ENCODE peak calls at places on chromosomes 13 and 19, in seven cellular contexts. G is T-helper 17 cell; V is activated T-cell treated with anti-CD3 and anti-CD28 coated beads, Interleukin-2, amount 50 U/mL, for 72 hours; W is adipocyte; N is small intestine; T is activated naive CD4-positive, alpha-beta T cell treated with anti-CD3 and anti-CD28 coated beads, Interleukin-2, amount 10 ng/mL, durations not matched to agents 7 days and 5 days; P is stimulated activated effector memory CD8-positive, alpha-beta T cell treated with anti-CD3 and anti-CD28 coated beads, Interleukin-12 subunit alpha, Interleukin-12 subunit beta, amount 100 ng/mL, for 72 hours. H is an unnamed sample.
A peak's percentile ranks its signal among the peaks of the same experiment; 100 is the strongest.

GRCh38 chr19:1239796-1240737 is 1.5 kb upstream of the ATP5F1D start:
- DNase-seq in V (peak; percentile 98), N (peak; percentile 73), G (peak; percentile 97), P (peak; percentile 96), T (peak; percentile 91), W (peak; percentile 98), H (peak; percentile 95)

GRCh38 chr19:4390017-4390861 is 10.1 kb downstream of the SH3GL1 start:
- DNase-seq in G (no peak), T (no peak), V (no peak), W (no peak), P (no peak), N (no peak), H (no peak)

GRCh38 chr19:10102787-10103236 is 334 bp upstream of the ANGPTL6 start:
- DNase-seq in P (no peak), W (no peak), V (no peak), N (no peak), G (no peak), T (no peak), H (no peak)

GRCh38 chr13:91384891-91385290 is 13.5 kb upstream of the GPC5 start:
- DNase-seq in V (no peak), W (no peak), G (no peak), N (no peak), T (no peak), P (no peak), H (no peak)

GRCh38 chr13:27770809-27771208 is 21.5 kb upstream of the GSX1 start:
- DNase-seq in G (no peak), T (peak; percentile 49), N (peak; percentile 73), P (no peak), V (no peak), W (no peak), H (no peak)

GRCh38 chr13:97257800-97258799 is 36.0 kb downstream of the MBNL2 start:
- DNase-seq in W (peak; percentile 85), T (no peak), V (no peak), P (peak; percentile 55), N (peak; percentile 41), G (no peak), H (no peak)

GRCh38 chr19:28372800-28373199 is 840.2 kb downstream of the UQCRFS1 start:
- DNase-seq in P (no peak), T (no peak), N (no peak), W (no peak), V (no peak), G (no peak), H (no peak)

GRCh38 chr19:33689138-33689746 is 67.5 kb downstream of the CHST8 start:
- DNase-seq in V (no peak), P (no peak), N (no peak), W (no peak), G (no peak), T (no peak), H (no peak)

GRCh38 chr19:11288349-11288748 is 7.6 kb upstream of the TSPAN16 start:
- DNase-seq in V (no peak), T (no peak), N (no peak), P (no peak), W (peak; percentile 67), G (no peak), H (no peak)

GRCh38 chr19:31312004-31312403 is 37.2 kb downstream of the TSHZ3 start:
- DNase-seq in W (peak; percentile 82), P (no peak), V (peak; percentile 53), T (no peak), N (no peak), G (no peak), H (no peak)

GRCh38 chr13:110509478-110509926 is 52.0 kb downstream of the RAB20 start:
- DNase-seq in W (peak; percentile 8), N (peak; percentile 31), V (no peak), P (no peak), T (no peak), G (no peak), H (no peak)

GRCh38 chr13:50917572-50917971 is 8.0 kb downstream of the RNASEH2B start:
- DNase-seq in N (no peak), W (no peak), T (no peak), V (no peak), P (no peak), G (no peak), H (no peak)

GRCh38 chr19:29277107-29277506 is 64.2 kb upstream of the UQCRFS1 start:
- DNase-seq in N (peak; percentile 27), T (peak; percentile 70), W (no peak), V (peak; percentile 57), G (peak; percentile 16), P (peak; percentile 78), H (no peak)

GRCh38 chr19:39402417-39403297 is 4.0 kb upstream of the ZFP36 start:
- DNase-seq in G (peak; percentile 76), T (peak; percentile 95), V (peak; percentile 89), W (peak; percentile 95), N (peak; percentile 93), P (peak; percentile 91), H (peak; percentile 81)

GRCh38 chr19:33654840-33655508 is 33.2 kb downstream of the CHST8 start:
- DNase-seq in T (no peak), G (no peak), P (no peak), V (no peak), N (no peak), W (no peak), H (no peak)

GRCh38 chr19:16075430-16076153 is 703 bp upstream of the TPM4 start:
- DNase-seq in P (no peak), G (no peak), N (no peak), W (no peak), V (no peak), T (no peak), H (no peak)

GRCh38 chr13:50244913-50245574 is 229.8 kb downstream of the KCNRG start:
- DNase-seq in T (peak; percentile 21), P (peak; percentile 83), V (peak; percentile 74), N (peak; percentile 39), W (peak; percentile 72), G (no peak), H (no peak)

GRCh38 chr13:44465318-44465717 is 91.7 kb downstream of the SERP2 start:
- DNase-seq in N (no peak), V (no peak), W (no peak), T (no peak), G (no peak), P (no peak), H (no peak)

GRCh38 chr19:43545981-43546380 is 13.0 kb downstream of the ZNF575 start:
- DNase-seq in W (no peak), N (no peak), T (no peak), G (no peak), P (no peak), V (no peak), H (no peak)

GRCh38 chr19:35742121-35742724 is at the start of gene IGFLR1:
- DNase-seq in G (no peak), W (no peak), T (peak; percentile 80), N (peak; percentile 31), V (peak; percentile 86), P (peak; percentile 83), H (peak; percentile 79)

GRCh38 chr19:17172624-17173345 is 42.4 kb upstream of the USE1 start:
- DNase-seq in G (no peak), V (no peak), N (no peak), W (no peak), P (no peak), T (no peak), H (no peak)

GRCh38 chr13:70960841-70961443 is 852.7 kb upstream of the KLHL1 start:
- DNase-seq in G (no peak), N (peak; percentile 34), P (no peak), W (peak; percentile 73), T (no peak), V (no peak), H (no peak)

GRCh38 chr19:51531349-51532315 is at the start of gene SIGLEC6:
- DNase-seq in N (no peak), G (no peak), V (no peak), T (peak; percentile 41), P (no peak), W (no peak), H (peak; percentile 64)

GRCh38 chr19:33902802-33903488 is 106.3 kb downstream of the KCTD15 start:
- DNase-seq in P (no peak), N (no peak), W (no peak), G (no peak), T (no peak), V (no peak), H (no peak)

GRCh38 chr13:62910541-62910940 is 1494.9 kb upstream of the PCDH20 start:
- DNase-seq in V (no peak), G (no peak), N (no peak), P (no peak), T (no peak), W (no peak), H (no peak)

GRCh38 chr13:112588490-112589297 is 741 bp upstream of the TUBGCP3 start:
- DNase-seq in W (no peak), P (no peak), T (no peak), N (no peak), G (no peak), V (peak; percentile 37), H (no peak)

GRCh38 chr19:3364501-3364858 is 1.9 kb upstream of the NFIC start:
- DNase-seq in W (no peak), N (no peak), T (no peak), G (no peak), P (no peak), V (no peak), H (no peak)

GRCh38 chr19:36373638-36374156 is 5.3 kb downstream of the ZFP14 start:
- DNase-seq in G (no peak), P (no peak), W (no peak), V (no peak), T (no peak), N (no peak), H (no peak)

GRCh38 chr13:105167385-105167784 is 1368.1 kb downstream of the EFNB2 start:
- DNase-seq in G (no peak), W (no peak), P (no peak), N (no peak), V (no peak), T (no peak), H (no peak)

GRCh38 chr13:91623151-91623550 is 224.7 kb downstream of the GPC5 start:
- DNase-seq in V (no peak), T (no peak), G (no peak), P (no peak), N (no peak), W (no peak), H (no peak)

GRCh38 chr19:58408152-58409009 is at the start of gene ZNF584:
- DNase-seq in T (peak; percentile 97), N (peak; percentile 95), W (peak; percentile 98), V (peak; percentile 95), G (peak; percentile 89), P (peak; percentile 97), H (peak; percentile 89)

GRCh38 chr13:28754698-28755545 is 36.2 kb upstream of the SLC46A3 start:
- DNase-seq in N (peak; percentile 71), P (no peak), W (no peak), V (peak; percentile 8), T (peak; percentile 38), G (no peak), H (no peak)

GRCh38 chr19:679418-680286 is 3.5 kb downstream of the FSTL3 start:
- DNase-seq in N (no peak), W (peak; percentile 87), G (no peak), V (peak; percentile 52), P (no peak), T (peak; percentile 62), H (no peak)

GRCh38 chr13:30094015-30094533 is 213.3 kb downstream of the KATNAL1 start:
- DNase-seq in N (no peak), T (no peak), W (no peak), P (no peak), G (no peak), V (no peak), H (no peak)

GRCh38 chr13:38883783-38884182 is 106.8 kb downstream of the STOML3 start:
- DNase-seq in G (no peak), W (no peak), N (no peak), T (no peak), V (no peak), P (no peak), H (no peak)

GRCh38 chr19:41223431-41224234 is 4.6 kb downstream of the AXL start:
- DNase-seq in P (no peak), G (no peak), N (no peak), W (peak; percentile 76), T (no peak), V (no peak), H (no peak)

H was measured in memory B cell.